ENCODE peak calls at places on chromosomes 3 and 15, in six cellular contexts. U is fibroblast of pulmonary artery, Q is GM06990, Y is choroid plexus epithelial cell, B is uterus, V is left ventricle myocardium inferior. H is an unnamed sample.

GRCh38 chr3:52167240-52167639 is 13.0 kb upstream of the POC1A start:
- DNase-seq in B (no peak), U (no peak), Y (no peak), V (no peak), Q (no peak), H (no peak)

GRCh38 chr3:181794036-181794790 is 82.5 kb downstream of the SOX2 start:
- DNase-seq in B (no peak), Q (no peak), Y (no peak), V (no peak), U (no peak), H (no peak)

GRCh38 chr3:182618085-182618732 is 175.1 kb upstream of the ATP11B start:
- DNase-seq in Y (peak; percentile 13), B (no peak), U (peak; percentile 10), Q (no peak), V (no peak), H (peak; percentile 2)

GRCh38 chr15:45205192-45205591 is 17.4 kb upstream of the SHF start:
- DNase-seq in Y (peak; percentile 79), Q (no peak), V (peak; percentile 35), U (peak; percentile 69), B (no peak), H (peak; percentile 77)

GRCh38 chr15:45064386-45064785 is 41.4 kb downstream of the SORD start:
- DNase-seq in B (no peak), Q (no peak), V (no peak), Y (peak; percentile 76), U (peak; percentile 33), H (peak; percentile 15)

GRCh38 chr3:168618827-168619226 is 523.1 kb upstream of the GOLIM4 start:
- DNase-seq in Y (no peak), Q (no peak), B (no peak), V (no peak), U (no peak), H (no peak)

GRCh38 chr15:98121514-98121913 is 161.0 kb downstream of the ARRDC4 start:
- DNase-seq in V (no peak), U (no peak), Q (no peak), Y (no peak), B (peak; percentile 58), H (peak; percentile 23)

GRCh38 chr3:150786791-150787190 is 23.8 kb upstream of the SIAH2 start:
- DNase-seq in Y (no peak), Q (no peak), V (no peak), B (no peak), U (no peak), H (no peak)

GRCh38 chr15:23069496-23070166 is 30.3 kb upstream of the TUBGCP5 start:
- DNase-seq in V (no peak), Y (no peak), B (no peak), Q (no peak), U (no peak), H (no peak)

GRCh38 chr15:82680200-82681102 is 29.2 kb downstream of the AP3B2 start:
- DNase-seq in Y (no peak), U (no peak), B (no peak), V (no peak), Q (peak; percentile 77), H (no peak)

GRCh38 chr3:100047455-100048141 is 66.7 kb downstream of the FILIP1L start:
- DNase-seq in Q (peak; percentile 65), Y (peak; percentile 94), B (peak; percentile 51), U (peak; percentile 64), V (no peak), H (peak; percentile 94)

DNA sequence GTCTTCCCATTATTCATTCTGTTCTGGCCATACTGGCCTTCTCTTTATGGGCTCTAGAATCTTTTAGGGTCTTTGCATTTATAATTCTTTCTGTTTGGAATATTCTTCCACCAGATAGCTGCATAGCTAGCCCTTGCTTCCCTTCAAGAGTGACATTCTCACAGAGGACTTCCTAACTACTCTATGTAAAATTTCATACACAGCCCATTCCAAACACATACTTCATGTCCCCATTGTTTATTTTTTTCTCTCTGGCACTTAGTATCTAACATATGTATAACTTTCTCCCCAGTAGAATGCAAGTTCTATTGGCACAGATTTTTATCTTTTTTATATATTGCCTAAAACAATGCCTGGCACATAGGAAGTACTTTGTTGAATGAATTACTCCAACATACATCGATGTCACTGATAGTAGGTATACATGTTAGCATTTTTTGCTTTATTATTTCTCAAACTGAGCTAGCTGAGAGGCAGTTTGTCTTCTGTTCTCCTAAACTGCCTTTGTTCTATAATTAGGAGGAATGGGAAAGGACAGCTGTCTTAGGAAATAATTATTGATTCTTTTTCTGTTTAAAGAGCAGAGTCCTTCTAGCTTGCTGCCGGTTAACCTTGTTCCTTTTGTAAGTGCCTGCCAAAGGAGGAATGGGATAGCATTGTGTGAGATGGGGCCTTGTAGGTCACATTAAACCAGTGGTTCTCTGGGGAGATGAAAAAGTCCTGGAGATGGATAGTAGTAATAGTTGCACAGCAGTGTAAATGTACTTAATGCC is 7.9 kb downstream of the FAM162A start:
- DNase-seq in V (no peak), Q (no peak), Y (no peak), U (no peak), B (no peak), H (no peak)
- H3K4me3 ChIP-seq in V (no peak overlapping the region), Q (no peak overlapping the region), Y (no peak overlapping the region), U (no peak overlapping the region), B (no peak overlapping the region), H (no peak overlapping the region)

GRCh38 chr15:75799190-75799589 is 44.1 kb upstream of the UBE2Q2 start:
- DNase-seq in V (no peak), U (no peak), Y (no peak), B (no peak), Q (no peak), H (no peak)

GRCh38 chr15:75796321-75796720 is 46.9 kb upstream of the UBE2Q2 start:
- DNase-seq in V (no peak), Y (no peak), Q (no peak), U (no peak), B (no peak), H (no peak)

GRCh38 chr15:75801859-75802593 is 41.2 kb upstream of the UBE2Q2 start:
- DNase-seq in V (peak; percentile 82), B (peak; percentile 77), U (peak; percentile 69), Q (peak; percentile 70), Y (peak; percentile 70), H (peak; percentile 63)
- H3K4me3 ChIP-seq in V (peak overlapping the region; percentile 40), B (no peak overlapping the region), U (peak overlapping the region; percentile 38), Q (no peak overlapping the region), Y (peak overlapping the region; percentile 46), H (peak overlapping the region; percentile 29)

GRCh38 chr3:175075269-175075668 is 216.1 kb downstream of the NAALADL2 start:
- DNase-seq in Y (peak; percentile 34), U (no peak), Q (no peak), B (no peak), V (no peak), H (peak; percentile 39)
- H3K4me3 ChIP-seq in Y (no peak overlapping the region), U (no peak overlapping the region), Q (no peak overlapping the region), B (no peak overlapping the region), V (no peak overlapping the region), H (no peak overlapping the region)

GRCh38 chr3:56823984-56824703 is 22.4 kb upstream of the ARHGEF3 start:
- DNase-seq in V (no peak), U (no peak), Q (no peak), B (no peak), Y (no peak), H (no peak)
- H3K4me3 ChIP-seq in V (no peak overlapping the region), U (no peak overlapping the region), Q (no peak overlapping the region), B (no peak overlapping the region), Y (no peak overlapping the region), H (no peak overlapping the region)

DNA sequence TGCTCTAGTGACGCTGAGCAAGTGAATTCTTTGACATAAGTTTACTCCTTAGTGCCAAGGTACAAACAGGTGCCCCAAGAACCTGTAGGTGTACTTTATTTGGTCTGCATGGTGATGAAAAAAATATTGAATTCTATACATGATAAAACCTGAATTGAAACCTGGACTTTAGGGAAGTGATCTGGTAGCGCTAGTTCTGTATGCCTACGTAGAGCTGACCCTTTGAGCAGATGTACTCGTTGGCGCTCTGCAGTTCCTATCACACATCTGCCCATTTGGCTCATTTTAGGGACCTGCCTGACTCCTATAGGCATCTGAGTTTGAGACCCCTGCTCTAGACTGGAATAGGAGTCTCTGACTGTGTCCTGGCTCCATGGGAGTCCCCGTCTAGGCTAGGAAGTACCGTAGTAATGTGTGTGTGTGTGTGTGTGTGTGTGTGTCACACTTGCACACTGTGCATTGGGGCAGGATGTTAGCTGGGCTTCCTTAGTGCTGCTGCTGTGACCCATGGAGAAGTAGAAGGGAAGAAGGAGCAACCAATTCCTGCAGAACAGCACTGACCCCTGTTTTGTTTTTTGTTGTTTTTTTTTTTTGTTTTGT is 21.2 kb downstream of the STARD5 start:
- DNase-seq in U (no peak), Y (no peak), V (no peak), B (no peak), Q (no peak), H (no peak)
- H3K4me3 ChIP-seq in U (no peak overlapping the region), Y (no peak overlapping the region), V (no peak overlapping the region), B (no peak overlapping the region), Q (peak overlapping the region; percentile 63), H (no peak overlapping the region)

GRCh38 chr3:53705024-53705750 is 141.0 kb downstream of the CHDH start:
- DNase-seq in Q (no peak), B (no peak), U (no peak), Y (no peak), V (no peak), H (no peak)

GRCh38 chr3:53700441-53700840 is 145.8 kb downstream of the CHDH start:
- DNase-seq in Q (no peak), B (no peak), Y (no peak), V (no peak), U (no peak), H (no peak)

GRCh38 chr3:53704363-53704725 is 141.9 kb downstream of the CHDH start:
- DNase-seq in U (no peak), Y (no peak), Q (no peak), V (no peak), B (no peak), H (no peak)

GRCh38 chr3:53703630-53704362 is 142.4 kb downstream of the CHDH start:
- DNase-seq in Q (no peak), Y (no peak), V (no peak), B (no peak), U (no peak), H (no peak)

DNA sequence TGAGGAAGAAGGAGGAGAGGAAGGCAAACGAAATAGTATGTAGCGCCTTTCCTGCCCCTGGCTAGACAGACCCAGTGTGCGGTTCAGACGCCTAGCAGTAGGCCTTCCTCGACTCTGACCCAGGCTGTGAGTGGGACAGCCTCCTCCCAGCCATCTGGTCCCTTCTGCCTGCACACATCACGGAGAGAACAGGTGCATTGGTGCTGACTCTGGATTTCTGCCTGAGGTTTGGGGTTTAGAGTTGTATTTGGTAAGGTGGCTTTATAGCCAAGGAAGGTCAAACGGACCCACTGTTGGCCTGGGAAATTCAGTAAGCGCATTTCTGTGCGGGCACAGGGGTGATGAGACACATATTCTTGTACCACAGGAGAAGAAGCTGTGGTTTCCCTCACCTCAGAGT is 143.4 kb downstream of the CHDH start:
- DNase-seq in B (no peak), U (no peak), Q (no peak), Y (no peak), V (no peak), H (no peak)
- H3K4me3 ChIP-seq in B (no peak overlapping the region), U (no peak overlapping the region), Q (no peak overlapping the region), Y (no peak overlapping the region), V (no peak overlapping the region), H (no peak overlapping the region)

DNA sequence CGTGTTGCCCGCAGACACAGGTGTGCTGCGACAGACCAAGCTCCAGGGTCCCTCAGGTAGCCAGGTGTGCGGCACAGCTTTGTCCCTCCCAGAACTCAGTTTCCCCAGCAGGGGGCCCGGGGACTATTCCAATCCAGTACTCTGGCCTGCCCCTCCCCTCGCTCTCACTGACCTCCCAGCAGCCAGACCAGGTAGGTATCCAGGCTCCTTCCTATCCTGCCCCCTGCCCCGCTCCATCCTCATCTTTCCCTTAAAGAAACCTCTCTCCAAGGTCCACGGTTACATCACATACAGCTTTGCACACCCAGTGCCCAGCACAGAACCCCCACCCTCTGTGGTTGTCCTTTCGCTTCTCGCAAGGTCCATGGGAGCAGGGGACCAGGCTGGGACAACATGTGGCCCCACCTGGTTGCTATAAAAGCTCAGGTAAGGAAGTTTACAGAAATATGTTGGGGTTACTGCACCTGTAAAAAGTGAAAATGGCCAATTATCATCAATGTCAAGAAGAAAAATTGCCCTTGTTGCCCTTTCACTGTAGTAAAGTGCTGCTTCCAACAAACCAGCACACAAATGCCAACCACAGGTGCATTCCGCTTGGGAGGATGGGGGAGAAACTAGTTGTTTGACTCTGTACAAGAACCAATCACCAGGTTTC is 7.3 kb upstream of the CYP11A1 start:
- DNase-seq in B (no peak), Y (no peak), V (no peak), U (no peak), Q (no peak), H (no peak)
- H3K4me3 ChIP-seq in B (peak overlapping the region; percentile 50), Y (no peak overlapping the region), V (peak overlapping the region; percentile 77), U (no peak overlapping the region), Q (peak overlapping the region; percentile 51), H (peak overlapping the region; percentile 6)